ENCODE peak calls at places on chromosomes 16 and 17, in five cellular contexts. One of them, this sample, is unnamed.

GRCh38 chr16:89013111-89013510 is 36.1 kb upstream of the CBFA2T3 start:
- DNase-seq in HCEC 1CT: no peak
- DNase-seq in activated T-helper 1 cell treated with Interleukin-2 at 50 U/mL for 16 hours: no peak
- DNase-seq in CD8-positive, alpha-beta memory T cell: no peak
- DNase-seq in ecto neural progenitor cell: no peak
- DNase-seq in this sample: no peak

GRCh38 chr17:9116311-9116820 is 95.1 kb downstream of the NTN1 start:
- DNase-seq in HCEC 1CT: no peak
- DNase-seq in activated T-helper 1 cell treated with Interleukin-2 at 50 U/mL for 16 hours: no peak
- DNase-seq in CD8-positive, alpha-beta memory T cell: no peak
- DNase-seq in ecto neural progenitor cell: peak
- DNase-seq in this sample: no peak

GRCh38 chr16:31714899-31715504 is 158.6 kb upstream of the ZNF267 start:
- DNase-seq in HCEC 1CT: no peak
- DNase-seq in activated T-helper 1 cell treated with Interleukin-2 at 50 U/mL for 16 hours: no peak
- DNase-seq in CD8-positive, alpha-beta memory T cell: no peak
- DNase-seq in ecto neural progenitor cell: no peak
- DNase-seq in this sample: no peak

GRCh38 chr17:80663783-80664206 is 119.2 kb downstream of the RPTOR start:
- DNase-seq in HCEC 1CT: no peak
- DNase-seq in activated T-helper 1 cell treated with Interleukin-2 at 50 U/mL for 16 hours: peak
- DNase-seq in CD8-positive, alpha-beta memory T cell: no peak
- DNase-seq in ecto neural progenitor cell: no peak
- DNase-seq in this sample: no peak

GRCh38 chr17:55056530-55056929 is 88.0 kb downstream of the STXBP4 start:
- DNase-seq in HCEC 1CT: no peak
- DNase-seq in activated T-helper 1 cell treated with Interleukin-2 at 50 U/mL for 16 hours: no peak
- DNase-seq in CD8-positive, alpha-beta memory T cell: no peak
- DNase-seq in ecto neural progenitor cell: no peak
- DNase-seq in this sample: no peak

GRCh38 chr17:61314368-61315078 is 85.1 kb upstream of the TBX2 start:
- DNase-seq in HCEC 1CT: no peak
- DNase-seq in activated T-helper 1 cell treated with Interleukin-2 at 50 U/mL for 16 hours: no peak
- DNase-seq in CD8-positive, alpha-beta memory T cell: no peak
- DNase-seq in ecto neural progenitor cell: no peak
- DNase-seq in this sample: no peak

GRCh38 chr17:5184284-5184683 is 7.4 kb downstream of the ZNF594 start:
- DNase-seq in HCEC 1CT: no peak
- DNase-seq in activated T-helper 1 cell treated with Interleukin-2 at 50 U/mL for 16 hours: no peak
- DNase-seq in CD8-positive, alpha-beta memory T cell: peak
- DNase-seq in ecto neural progenitor cell: no peak
- DNase-seq in this sample: peak

GRCh38 chr17:39563476-39563875 is 44.2 kb downstream of the NEUROD2 start:
- DNase-seq in HCEC 1CT: no peak
- DNase-seq in activated T-helper 1 cell treated with Interleukin-2 at 50 U/mL for 16 hours: no peak
- DNase-seq in CD8-positive, alpha-beta memory T cell: no peak
- DNase-seq in ecto neural progenitor cell: peak
- DNase-seq in this sample: no peak

GRCh38 chr17:42691021-42691545 is 8.8 kb downstream of the CNTNAP1 start:
- DNase-seq in HCEC 1CT: no peak
- DNase-seq in activated T-helper 1 cell treated with Interleukin-2 at 50 U/mL for 16 hours: no peak
- DNase-seq in CD8-positive, alpha-beta memory T cell: no peak
- DNase-seq in ecto neural progenitor cell: no peak
- DNase-seq in this sample: no peak

GRCh38 chr17:538096-538973 is 176.3 kb downstream of the VPS53 start:
- DNase-seq in HCEC 1CT: no peak
- DNase-seq in activated T-helper 1 cell treated with Interleukin-2 at 50 U/mL for 16 hours: no peak
- DNase-seq in CD8-positive, alpha-beta memory T cell: no peak
- DNase-seq in ecto neural progenitor cell: no peak
- DNase-seq in this sample: no peak

GRCh38 chr16:6131526-6132050 is 1034.0 kb upstream of the EEF2KMT start:
- DNase-seq in HCEC 1CT: no peak
- DNase-seq in activated T-helper 1 cell treated with Interleukin-2 at 50 U/mL for 16 hours: no peak
- DNase-seq in CD8-positive, alpha-beta memory T cell: no peak
- DNase-seq in ecto neural progenitor cell: no peak
- DNase-seq in this sample: no peak

GRCh38 chr17:60604686-60605334 is 4.8 kb downstream of the PPM1D start:
- DNase-seq in HCEC 1CT: peak
- DNase-seq in activated T-helper 1 cell treated with Interleukin-2 at 50 U/mL for 16 hours: no peak
- DNase-seq in CD8-positive, alpha-beta memory T cell: no peak
- DNase-seq in ecto neural progenitor cell: no peak
- DNase-seq in this sample: no peak

GRCh38 chr16:89324056-89325010 is 106.8 kb downstream of the ZNF778 start:
- DNase-seq in HCEC 1CT: peak
- DNase-seq in activated T-helper 1 cell treated with Interleukin-2 at 50 U/mL for 16 hours: no peak
- DNase-seq in CD8-positive, alpha-beta memory T cell: no peak
- DNase-seq in ecto neural progenitor cell: no peak
- DNase-seq in this sample: no peak

GRCh38 chr17:31696184-31696602 is 162.9 kb downstream of the COPRS start:
- DNase-seq in HCEC 1CT: peak
- DNase-seq in activated T-helper 1 cell treated with Interleukin-2 at 50 U/mL for 16 hours: no peak
- DNase-seq in CD8-positive, alpha-beta memory T cell: no peak
- DNase-seq in ecto neural progenitor cell: peak
- DNase-seq in this sample: no peak

GRCh38 chr16:54927125-54928015 is 3.3 kb upstream of the IRX5 start:
- DNase-seq in HCEC 1CT: no peak
- DNase-seq in activated T-helper 1 cell treated with Interleukin-2 at 50 U/mL for 16 hours: no peak
- DNase-seq in CD8-positive, alpha-beta memory T cell: no peak
- DNase-seq in ecto neural progenitor cell: no peak
- DNase-seq in this sample: no peak

GRCh38 chr17:73592531-73592961 is 51.7 kb downstream of the SDK2 start:
- DNase-seq in HCEC 1CT: no peak
- DNase-seq in activated T-helper 1 cell treated with Interleukin-2 at 50 U/mL for 16 hours: peak
- DNase-seq in CD8-positive, alpha-beta memory T cell: no peak
- DNase-seq in ecto neural progenitor cell: no peak
- DNase-seq in this sample: no peak

GRCh38 chr17:56808503-56808902 is 25.2 kb downstream of the C17orf67 start:
- DNase-seq in HCEC 1CT: no peak
- DNase-seq in activated T-helper 1 cell treated with Interleukin-2 at 50 U/mL for 16 hours: no peak
- DNase-seq in CD8-positive, alpha-beta memory T cell: no peak
- DNase-seq in ecto neural progenitor cell: no peak
- DNase-seq in this sample: no peak

GRCh38 chr16:53999841-54000240 is 286.7 kb downstream of the IRX3 start:
- DNase-seq in HCEC 1CT: no peak
- DNase-seq in activated T-helper 1 cell treated with Interleukin-2 at 50 U/mL for 16 hours: no peak
- DNase-seq in CD8-positive, alpha-beta memory T cell: no peak
- DNase-seq in ecto neural progenitor cell: no peak
- DNase-seq in this sample: no peak

GRCh38 chr17:44636562-44636961 is 19.7 kb upstream of the MEIOC start:
- DNase-seq in HCEC 1CT: peak
- DNase-seq in activated T-helper 1 cell treated with Interleukin-2 at 50 U/mL for 16 hours: no peak
- DNase-seq in CD8-positive, alpha-beta memory T cell: no peak
- DNase-seq in ecto neural progenitor cell: no peak
- DNase-seq in this sample: no peak

GRCh38 chr16:1543085-1543896 is 9.8 kb downstream of the TMEM204 start:
- DNase-seq in HCEC 1CT: peak
- DNase-seq in activated T-helper 1 cell treated with Interleukin-2 at 50 U/mL for 16 hours: no peak
- DNase-seq in CD8-positive, alpha-beta memory T cell: no peak
- DNase-seq in ecto neural progenitor cell: no peak
- DNase-seq in this sample: no peak

GRCh38 chr16:89378947-89379771 is 111.2 kb downstream of the ANKRD11 start:
- DNase-seq in HCEC 1CT: no peak
- DNase-seq in activated T-helper 1 cell treated with Interleukin-2 at 50 U/mL for 16 hours: no peak
- DNase-seq in CD8-positive, alpha-beta memory T cell: no peak
- DNase-seq in ecto neural progenitor cell: no peak
- DNase-seq in this sample: no peak

GRCh38 chr17:38613981-38614779 is 8.4 kb upstream of the SRCIN1 start:
- DNase-seq in HCEC 1CT: no peak
- DNase-seq in activated T-helper 1 cell treated with Interleukin-2 at 50 U/mL for 16 hours: no peak
- DNase-seq in CD8-positive, alpha-beta memory T cell: no peak
- DNase-seq in ecto neural progenitor cell: no peak
- DNase-seq in this sample: no peak

GRCh38 chr17:45087496-45087975 is 26.4 kb downstream of the NMT1 start:
- DNase-seq in HCEC 1CT: no peak
- DNase-seq in activated T-helper 1 cell treated with Interleukin-2 at 50 U/mL for 16 hours: no peak
- DNase-seq in CD8-positive, alpha-beta memory T cell: no peak
- DNase-seq in ecto neural progenitor cell: no peak
- DNase-seq in this sample: no peak

GRCh38 chr17:18181358-18181757 is 2.3 kb upstream of the ALKBH5 start:
- DNase-seq in HCEC 1CT: no peak
- DNase-seq in activated T-helper 1 cell treated with Interleukin-2 at 50 U/mL for 16 hours: no peak
- DNase-seq in CD8-positive, alpha-beta memory T cell: no peak
- DNase-seq in ecto neural progenitor cell: no peak
- DNase-seq in this sample: no peak

GRCh38 chr16:11871193-11871592 is 19.9 kb upstream of the RSL1D1 start:
- DNase-seq in HCEC 1CT: peak
- DNase-seq in activated T-helper 1 cell treated with Interleukin-2 at 50 U/mL for 16 hours: no peak
- DNase-seq in CD8-positive, alpha-beta memory T cell: no peak
- DNase-seq in ecto neural progenitor cell: peak
- DNase-seq in this sample: no peak

GRCh38 chr17:72192409-72193192 is 71.8 kb downstream of the SOX9 start:
- DNase-seq in HCEC 1CT: peak
- DNase-seq in activated T-helper 1 cell treated with Interleukin-2 at 50 U/mL for 16 hours: no peak
- DNase-seq in CD8-positive, alpha-beta memory T cell: no peak
- DNase-seq in ecto neural progenitor cell: no peak
- DNase-seq in this sample: no peak

GRCh38 chr16:397135-397661 is at the start of gene NME4:
- DNase-seq in HCEC 1CT: peak
- DNase-seq in activated T-helper 1 cell treated with Interleukin-2 at 50 U/mL for 16 hours: no peak
- DNase-seq in CD8-positive, alpha-beta memory T cell: no peak
- DNase-seq in ecto neural progenitor cell: peak
- DNase-seq in this sample: no peak

GRCh38 chr16:58422809-58423208 is 30.5 kb downstream of the GINS3 start:
- DNase-seq in HCEC 1CT: no peak
- DNase-seq in activated T-helper 1 cell treated with Interleukin-2 at 50 U/mL for 16 hours: no peak
- DNase-seq in CD8-positive, alpha-beta memory T cell: no peak
- DNase-seq in ecto neural progenitor cell: no peak
- DNase-seq in this sample: no peak

GRCh38 chr17:60971515-60972369 is 294.1 kb downstream of the BCAS3 start:
- DNase-seq in HCEC 1CT: peak
- DNase-seq in activated T-helper 1 cell treated with Interleukin-2 at 50 U/mL for 16 hours: peak
- DNase-seq in CD8-positive, alpha-beta memory T cell: peak
- DNase-seq in ecto neural progenitor cell: peak
- DNase-seq in this sample: no peak

GRCh38 chr16:85436636-85437160 is 176.4 kb upstream of the GSE1 start:
- DNase-seq in HCEC 1CT: no peak
- DNase-seq in activated T-helper 1 cell treated with Interleukin-2 at 50 U/mL for 16 hours: no peak
- DNase-seq in CD8-positive, alpha-beta memory T cell: no peak
- DNase-seq in ecto neural progenitor cell: peak
- DNase-seq in this sample: no peak

GRCh38 chr17:3482851-3483250 is 7.1 kb downstream of the ASPA start:
- DNase-seq in HCEC 1CT: no peak
- DNase-seq in activated T-helper 1 cell treated with Interleukin-2 at 50 U/mL for 16 hours: no peak
- DNase-seq in CD8-positive, alpha-beta memory T cell: no peak
- DNase-seq in ecto neural progenitor cell: no peak
- DNase-seq in this sample: no peak